ENCODE peak calls at places on chromosomes 16 and 17, in seven cellular contexts. One of them, this sample, is unnamed.

GRCh38 chr16:66030036-66030435 is 336.5 kb upstream of the CDH5 start:
- DNase-seq in astrocyte of the spinal cord: peak
- DNase-seq in adrenal gland: no peak
- DNase-seq in ovary: peak
- DNase-seq in testis: no peak
- DNase-seq in BJ: no peak
- DNase-seq in fibroblast of mammary gland: peak
- DNase-seq in this sample: no peak

GRCh38 chr16:17470871-17471744 is at the start of gene XYLT1:
- DNase-seq in astrocyte of the spinal cord: peak
- DNase-seq in adrenal gland: peak
- DNase-seq in ovary: peak
- DNase-seq in testis: peak
- DNase-seq in BJ: peak
- DNase-seq in fibroblast of mammary gland: peak
- DNase-seq in this sample: peak

GRCh38 chr17:83144421-83145357 is 65.3 kb downstream of the METRNL start:
- DNase-seq in astrocyte of the spinal cord: peak
- DNase-seq in adrenal gland: no peak
- DNase-seq in ovary: no peak
- DNase-seq in testis: peak
- DNase-seq in BJ: peak
- DNase-seq in fibroblast of mammary gland: peak
- DNase-seq in this sample: no peak

GRCh38 chr16:30786936-30787612 is at the start of gene ZNF629:
- DNase-seq in astrocyte of the spinal cord: peak
- DNase-seq in adrenal gland: peak
- DNase-seq in ovary: peak
- DNase-seq in testis: peak
- DNase-seq in BJ: no peak
- DNase-seq in fibroblast of mammary gland: peak
- DNase-seq in this sample: peak

GRCh38 chr17:68145088-68145487 is 102.8 kb upstream of the AMZ2 start:
- DNase-seq in astrocyte of the spinal cord: no peak
- DNase-seq in adrenal gland: no peak
- DNase-seq in ovary: no peak
- DNase-seq in testis: no peak
- DNase-seq in BJ: no peak
- DNase-seq in fibroblast of mammary gland: no peak
- DNase-seq in this sample: no peak

GRCh38 chr16:54651440-54651839 is 279.2 kb upstream of the IRX5 start:
- DNase-seq in astrocyte of the spinal cord: no peak
- DNase-seq in adrenal gland: no peak
- DNase-seq in ovary: no peak
- DNase-seq in testis: no peak
- DNase-seq in BJ: no peak
- DNase-seq in fibroblast of mammary gland: no peak
- DNase-seq in this sample: no peak

GRCh38 chr17:32126325-32126724 is 16.0 kb upstream of the RHOT1 start:
- DNase-seq in astrocyte of the spinal cord: no peak
- DNase-seq in adrenal gland: no peak
- DNase-seq in ovary: no peak
- DNase-seq in testis: no peak
- DNase-seq in BJ: no peak
- DNase-seq in fibroblast of mammary gland: no peak
- DNase-seq in this sample: no peak

GRCh38 chr16:17177242-17177967 is 293.4 kb downstream of the XYLT1 start:
- DNase-seq in astrocyte of the spinal cord: peak
- DNase-seq in adrenal gland: no peak
- DNase-seq in ovary: no peak
- DNase-seq in testis: no peak
- DNase-seq in BJ: no peak
- DNase-seq in fibroblast of mammary gland: peak
- DNase-seq in this sample: no peak

GRCh38 chr17:74642995-74643394 is 19.5 kb upstream of the CD300E start:
- DNase-seq in astrocyte of the spinal cord: no peak
- DNase-seq in adrenal gland: no peak
- DNase-seq in ovary: no peak
- DNase-seq in testis: no peak
- DNase-seq in BJ: no peak
- DNase-seq in fibroblast of mammary gland: no peak
- DNase-seq in this sample: no peak
- TF ChIP-seq CTCF in astrocyte of the spinal cord: no peak
- TF ChIP-seq CTCF in adrenal gland: no peak
- TF ChIP-seq CTCF in ovary: no peak
- TF ChIP-seq CTCF in testis: no peak
- TF ChIP-seq CTCF in BJ: no peak
- TF ChIP-seq CTCF in fibroblast of mammary gland: no peak
- TF ChIP-seq CTCF in this sample: no peak

GRCh38 chr16:27314161-27314723 is 468 bp downstream of the IL4R start:
- DNase-seq in astrocyte of the spinal cord: peak
- DNase-seq in adrenal gland: peak
- DNase-seq in ovary: no peak
- DNase-seq in testis: peak
- DNase-seq in BJ: peak
- DNase-seq in fibroblast of mammary gland: peak
- DNase-seq in this sample: peak

GRCh38 chr16:27311449-27311831 is 2.3 kb upstream of the IL4R start:
- DNase-seq in astrocyte of the spinal cord: no peak
- DNase-seq in adrenal gland: no peak
- DNase-seq in ovary: no peak
- DNase-seq in testis: no peak
- DNase-seq in BJ: no peak
- DNase-seq in fibroblast of mammary gland: peak
- DNase-seq in this sample: no peak

GRCh38 chr16:27311897-27312303 is 1.9 kb upstream of the IL4R start:
- DNase-seq in astrocyte of the spinal cord: no peak
- DNase-seq in adrenal gland: peak
- DNase-seq in ovary: no peak
- DNase-seq in testis: no peak
- DNase-seq in BJ: no peak
- DNase-seq in fibroblast of mammary gland: no peak
- DNase-seq in this sample: no peak

GRCh38 chr16:27313422-27314160 is at the start of gene IL4R:
- DNase-seq in astrocyte of the spinal cord: peak
- DNase-seq in adrenal gland: peak
- DNase-seq in ovary: no peak
- DNase-seq in testis: peak
- DNase-seq in BJ: no peak
- DNase-seq in fibroblast of mammary gland: peak
- DNase-seq in this sample: peak

GRCh38 chr16:27312580-27313421 is 973 bp upstream of the IL4R start:
- DNase-seq in astrocyte of the spinal cord: no peak
- DNase-seq in adrenal gland: peak
- DNase-seq in ovary: no peak
- DNase-seq in testis: no peak
- DNase-seq in BJ: no peak
- DNase-seq in fibroblast of mammary gland: no peak
- DNase-seq in this sample: no peak
- TF ChIP-seq CTCF in astrocyte of the spinal cord: no peak
- TF ChIP-seq CTCF in adrenal gland: no peak
- TF ChIP-seq CTCF in ovary: no peak
- TF ChIP-seq CTCF in testis: no peak
- TF ChIP-seq CTCF in BJ: no peak
- TF ChIP-seq CTCF in fibroblast of mammary gland: no peak
- TF ChIP-seq CTCF in this sample: no peak

DNA sequence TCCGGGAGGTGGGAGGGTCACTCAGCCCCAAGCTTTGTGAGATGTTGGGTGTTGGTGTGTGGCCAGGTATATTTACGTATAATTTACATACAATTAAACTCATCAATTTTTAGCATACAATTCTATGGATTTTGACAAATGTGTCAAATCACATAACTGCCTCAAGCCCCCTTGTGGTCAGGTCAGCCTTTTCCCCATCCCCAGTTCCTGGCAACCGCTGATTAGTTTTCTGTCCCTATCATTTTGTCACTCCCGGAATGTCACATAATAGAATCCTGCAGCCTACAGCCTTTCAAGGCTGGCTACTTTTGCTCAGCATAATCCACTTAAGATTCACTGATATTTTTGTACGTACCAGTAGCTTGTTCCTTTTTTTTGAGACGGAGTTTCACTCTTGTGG is 19.4 kb upstream of the RAI1 start:
- DNase-seq in astrocyte of the spinal cord: no peak
- DNase-seq in adrenal gland: no peak
- DNase-seq in ovary: no peak
- DNase-seq in testis: no peak
- DNase-seq in BJ: no peak
- DNase-seq in fibroblast of mammary gland: no peak
- DNase-seq in this sample: no peak
- TF ChIP-seq CTCF in astrocyte of the spinal cord: peak
- TF ChIP-seq CTCF in adrenal gland: no peak
- TF ChIP-seq CTCF in ovary: no peak
- TF ChIP-seq CTCF in testis: no peak
- TF ChIP-seq CTCF in BJ: no peak
- TF ChIP-seq CTCF in fibroblast of mammary gland: no peak
- TF ChIP-seq CTCF in this sample: no peak

GRCh38 chr16:85104147-85104546 is 8.1 kb downstream of the CIBAR2 start:
- DNase-seq in astrocyte of the spinal cord: no peak
- DNase-seq in adrenal gland: no peak
- DNase-seq in ovary: no peak
- DNase-seq in testis: no peak
- DNase-seq in BJ: no peak
- DNase-seq in fibroblast of mammary gland: no peak
- DNase-seq in this sample: no peak

GRCh38 chr16:85107532-85107931 is 4.7 kb downstream of the CIBAR2 start:
- DNase-seq in astrocyte of the spinal cord: no peak
- DNase-seq in adrenal gland: no peak
- DNase-seq in ovary: no peak
- DNase-seq in testis: no peak
- DNase-seq in BJ: no peak
- DNase-seq in fibroblast of mammary gland: no peak
- DNase-seq in this sample: no peak

GRCh38 chr16:85104821-85105391 is 7.4 kb downstream of the CIBAR2 start:
- DNase-seq in astrocyte of the spinal cord: no peak
- DNase-seq in adrenal gland: no peak
- DNase-seq in ovary: no peak
- DNase-seq in testis: no peak
- DNase-seq in BJ: no peak
- DNase-seq in fibroblast of mammary gland: no peak
- DNase-seq in this sample: no peak

GRCh38 chr16:85105475-85105874 is 6.8 kb downstream of the CIBAR2 start:
- DNase-seq in astrocyte of the spinal cord: no peak
- DNase-seq in adrenal gland: no peak
- DNase-seq in ovary: no peak
- DNase-seq in testis: no peak
- DNase-seq in BJ: no peak
- DNase-seq in fibroblast of mammary gland: no peak
- DNase-seq in this sample: no peak

GRCh38 chr16:85107083-85107482 is 5.2 kb downstream of the CIBAR2 start:
- DNase-seq in astrocyte of the spinal cord: no peak
- DNase-seq in adrenal gland: no peak
- DNase-seq in ovary: no peak
- DNase-seq in testis: no peak
- DNase-seq in BJ: no peak
- DNase-seq in fibroblast of mammary gland: no peak
- DNase-seq in this sample: no peak
- TF ChIP-seq CTCF in astrocyte of the spinal cord: no peak
- TF ChIP-seq CTCF in adrenal gland: no peak
- TF ChIP-seq CTCF in ovary: no peak
- TF ChIP-seq CTCF in testis: no peak
- TF ChIP-seq CTCF in BJ: no peak
- TF ChIP-seq CTCF in fibroblast of mammary gland: no peak
- TF ChIP-seq CTCF in this sample: no peak

DNA sequence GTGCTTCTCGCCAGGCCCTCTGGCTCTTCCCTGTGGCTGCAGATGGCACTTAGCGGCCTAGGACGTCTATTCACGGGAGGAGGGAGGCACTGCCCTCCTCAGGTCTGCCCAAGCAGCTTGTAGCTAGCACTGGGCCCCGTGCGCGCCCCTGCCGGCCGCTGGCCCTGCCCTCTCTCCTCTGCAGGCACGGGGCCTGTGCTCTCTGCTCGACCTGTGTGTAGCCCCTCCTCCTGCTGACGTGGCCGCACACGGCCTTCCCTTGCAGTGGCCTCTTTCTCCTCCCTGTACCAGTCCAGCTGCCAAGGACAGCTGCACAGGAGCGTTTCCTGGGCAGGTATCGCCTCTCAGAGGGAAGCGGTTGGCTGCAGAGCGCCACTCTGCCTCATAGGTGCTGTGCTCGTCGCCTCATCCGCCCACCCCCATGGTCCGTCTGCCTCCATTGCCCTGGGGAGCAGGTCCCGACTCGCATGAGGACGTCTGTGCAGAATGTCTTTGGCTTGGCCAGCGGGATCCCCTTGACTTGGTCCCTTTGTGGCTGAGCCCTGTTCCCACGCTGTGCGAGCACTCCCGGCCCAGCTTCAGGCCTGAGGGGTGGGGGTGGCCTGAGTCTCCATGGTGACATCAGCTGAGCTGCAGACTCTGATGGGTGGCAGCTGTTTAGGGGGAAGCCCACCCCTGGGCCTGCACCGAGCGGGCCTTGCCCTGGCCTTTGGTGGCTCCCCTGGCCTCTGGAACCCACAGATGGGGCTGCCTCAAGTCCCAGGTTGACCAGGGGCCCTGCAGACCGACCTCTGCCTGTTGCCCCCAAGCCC is 34.6 kb downstream of the TSC2 start:
- DNase-seq in astrocyte of the spinal cord: no peak
- DNase-seq in adrenal gland: peak
- DNase-seq in ovary: peak
- DNase-seq in testis: peak
- DNase-seq in BJ: no peak
- DNase-seq in fibroblast of mammary gland: peak
- DNase-seq in this sample: no peak
- TF ChIP-seq CTCF in astrocyte of the spinal cord: no peak
- TF ChIP-seq CTCF in adrenal gland: peak
- TF ChIP-seq CTCF in ovary: no peak
- TF ChIP-seq CTCF in testis: peak
- TF ChIP-seq CTCF in BJ: no peak
- TF ChIP-seq CTCF in fibroblast of mammary gland: no peak
- TF ChIP-seq CTCF in this sample: no peak

GRCh38 chr16:57427824-57428223 is 19.4 kb downstream of the CIAPIN1 start:
- DNase-seq in astrocyte of the spinal cord: no peak
- DNase-seq in adrenal gland: no peak
- DNase-seq in ovary: no peak
- DNase-seq in testis: no peak
- DNase-seq in BJ: no peak
- DNase-seq in fibroblast of mammary gland: peak
- DNase-seq in this sample: no peak
- TF ChIP-seq CTCF in astrocyte of the spinal cord: no peak
- TF ChIP-seq CTCF in adrenal gland: no peak
- TF ChIP-seq CTCF in ovary: no peak
- TF ChIP-seq CTCF in testis: no peak
- TF ChIP-seq CTCF in BJ: no peak
- TF ChIP-seq CTCF in fibroblast of mammary gland: no peak
- TF ChIP-seq CTCF in this sample: no peak

GRCh38 chr17:58275417-58275816 is 5.3 kb downstream of the MPO start:
- DNase-seq in astrocyte of the spinal cord: no peak
- DNase-seq in adrenal gland: no peak
- DNase-seq in ovary: no peak
- DNase-seq in testis: no peak
- DNase-seq in BJ: no peak
- DNase-seq in fibroblast of mammary gland: no peak
- DNase-seq in this sample: no peak
- TF ChIP-seq CTCF in astrocyte of the spinal cord: no peak
- TF ChIP-seq CTCF in adrenal gland: no peak
- TF ChIP-seq CTCF in ovary: no peak
- TF ChIP-seq CTCF in testis: no peak
- TF ChIP-seq CTCF in BJ: no peak
- TF ChIP-seq CTCF in fibroblast of mammary gland: no peak
- TF ChIP-seq CTCF in this sample: no peak

GRCh38 chr17:5706835-5707234 is 122.5 kb upstream of the NLRP1 start:
- DNase-seq in astrocyte of the spinal cord: peak
- DNase-seq in adrenal gland: peak
- DNase-seq in ovary: peak
- DNase-seq in testis: peak
- DNase-seq in BJ: no peak
- DNase-seq in fibroblast of mammary gland: peak
- DNase-seq in this sample: no peak
- TF ChIP-seq CTCF in astrocyte of the spinal cord: peak
- TF ChIP-seq CTCF in adrenal gland: peak
- TF ChIP-seq CTCF in ovary: no peak
- TF ChIP-seq CTCF in testis: peak
- TF ChIP-seq CTCF in BJ: peak
- TF ChIP-seq CTCF in fibroblast of mammary gland: peak
- TF ChIP-seq CTCF in this sample: no peak

This sample was measured in omental fat pad.